ENCODE peak calls at places on chromosomes 1 and 21, in six cellular contexts. Q is stimulated activated naive B cell treated with anti-CD40 and anti-IgM and Interleukin-4, amounts not matched to agents 10 μg/mL and 1 μg/mL and 100 μg/mL, for 72 hours; T is effector memory CD8-positive, alpha-beta T cell; E is GM12865; R is GDM1; H is H54. Y is an unnamed sample.

GRCh38 chr1:22607154-22607553 is 29.3 kb upstream of the C1QA start:
- DNase-seq in Q (no peak), T (no peak), E (no peak), R (no peak), H (no peak), Y (no peak)

GRCh38 chr1:204507317-204508105 is 8.7 kb upstream of the MDM4 start:
- DNase-seq in Q (no peak), T (peak), E (peak), R (no peak), H (no peak), Y (peak)

GRCh38 chr1:246565751-246566127 is 322 bp downstream of the TFB2M start:
- DNase-seq in Q (no peak), T (no peak), E (no peak), R (no peak), H (no peak), Y (peak)

GRCh38 chr1:82387070-82387366 is 586.3 kb downstream of the ADGRL2 start:
- DNase-seq in Q (no peak), T (no peak), E (no peak), R (no peak), H (no peak), Y (no peak)

GRCh38 chr1:184792450-184792969 is 37.9 kb upstream of the EDEM3 start:
- DNase-seq in Q (no peak), T (no peak), E (no peak), R (peak), H (peak), Y (peak)

GRCh38 chr1:232142403-232143314 is 487.3 kb downstream of the SIPA1L2 start:
- DNase-seq in Q (no peak), T (no peak), E (no peak), R (no peak), H (peak), Y (peak)

GRCh38 chr1:26165126-26165892 is 3.5 kb downstream of the C1orf232 start:
- DNase-seq in Q (no peak), T (no peak), E (no peak), R (peak), H (no peak), Y (no peak)

GRCh38 chr1:33273961-33274371 is 17.7 kb downstream of the ZNF362 start:
- DNase-seq in Q (no peak), T (no peak), E (no peak), R (no peak), H (no peak), Y (peak)

GRCh38 chr1:91582431-91582921 is 81.8 kb downstream of the CDC7 start:
- DNase-seq in Q (no peak), T (no peak), E (no peak), R (no peak), H (peak), Y (peak)

GRCh38 chr21:42187976-42188653 is 30.8 kb upstream of the ABCG1 start:
- DNase-seq in Q (peak), T (peak), E (peak), R (peak), H (no peak), Y (no peak)